ENCODE peak calls at places on chromosome 18, in ten cellular contexts. One of them, this sample, is unnamed.

GRCh38 chr18:45774065-45774521 is 50.1 kb downstream of the SLC14A1 start:
- DNase-seq in psoas muscle: no peak
- DNase-seq in body of pancreas: no peak
- DNase-seq in left ventricle myocardium inferior: no peak
- DNase-seq in GM23338: no peak
- DNase-seq in thoracic aorta: no peak
- DNase-seq in A549: no peak
- DNase-seq in breast epithelium: peak; percentile 33
- DNase-seq in gastrocnemius medialis: no peak
- DNase-seq in CD8-positive, alpha-beta T cell: no peak
- DNase-seq in this sample: no peak

GRCh38 chr18:77967071-77967470 is 717.4 kb downstream of the GALR1 start:
- DNase-seq in psoas muscle: no peak
- DNase-seq in body of pancreas: no peak
- DNase-seq in left ventricle myocardium inferior: no peak
- DNase-seq in GM23338: no peak
- DNase-seq in thoracic aorta: no peak
- DNase-seq in A549: no peak
- DNase-seq in breast epithelium: no peak
- DNase-seq in gastrocnemius medialis: no peak
- DNase-seq in CD8-positive, alpha-beta T cell: no peak
- DNase-seq in this sample: no peak

GRCh38 chr18:64546451-64546850 is 397.6 kb upstream of the LINC00305 start:
- DNase-seq in psoas muscle: no peak
- DNase-seq in body of pancreas: no peak
- DNase-seq in left ventricle myocardium inferior: no peak
- DNase-seq in GM23338: no peak
- DNase-seq in thoracic aorta: no peak
- DNase-seq in A549: no peak
- DNase-seq in breast epithelium: no peak
- DNase-seq in gastrocnemius medialis: no peak
- DNase-seq in CD8-positive, alpha-beta T cell: no peak
- DNase-seq in this sample: no peak

GRCh38 chr18:75896865-75897264 is 469.4 kb upstream of the SMIM21 start:
- DNase-seq in psoas muscle: no peak
- DNase-seq in body of pancreas: peak; percentile 18
- DNase-seq in left ventricle myocardium inferior: no peak
- DNase-seq in GM23338: peak; percentile 28
- DNase-seq in thoracic aorta: no peak
- DNase-seq in A549: peak; percentile 35
- DNase-seq in breast epithelium: no peak
- DNase-seq in gastrocnemius medialis: no peak
- DNase-seq in CD8-positive, alpha-beta T cell: no peak
- DNase-seq in this sample: peak; percentile 12

GRCh38 chr18:62386091-62386490 is 61.0 kb downstream of the TNFRSF11A start:
- DNase-seq in psoas muscle: no peak
- DNase-seq in body of pancreas: no peak
- DNase-seq in left ventricle myocardium inferior: no peak
- DNase-seq in GM23338: peak; percentile 32
- DNase-seq in thoracic aorta: no peak
- DNase-seq in A549: no peak
- DNase-seq in breast epithelium: no peak
- DNase-seq in gastrocnemius medialis: no peak
- DNase-seq in CD8-positive, alpha-beta T cell: no peak
- DNase-seq in this sample: no peak

GRCh38 chr18:33210575-33211189 is 229.8 kb downstream of the CCDC178 start:
- DNase-seq in psoas muscle: no peak
- DNase-seq in body of pancreas: no peak
- DNase-seq in left ventricle myocardium inferior: no peak
- DNase-seq in GM23338: peak; percentile 81
- DNase-seq in thoracic aorta: no peak
- DNase-seq in A549: no peak
- DNase-seq in breast epithelium: no peak
- DNase-seq in gastrocnemius medialis: no peak
- DNase-seq in CD8-positive, alpha-beta T cell: no peak
- DNase-seq in this sample: no peak

GRCh38 chr18:58398648-58399398 is 230.1 kb downstream of the ALPK2 start:
- DNase-seq in psoas muscle: no peak
- DNase-seq in body of pancreas: no peak
- DNase-seq in left ventricle myocardium inferior: no peak
- DNase-seq in GM23338: no peak
- DNase-seq in thoracic aorta: no peak
- DNase-seq in A549: no peak
- DNase-seq in breast epithelium: no peak
- DNase-seq in gastrocnemius medialis: no peak
- DNase-seq in CD8-positive, alpha-beta T cell: no peak
- DNase-seq in this sample: peak; percentile 55

GRCh38 chr18:5546660-5547059 is 2.9 kb upstream of the EPB41L3 start:
- DNase-seq in psoas muscle: no peak
- DNase-seq in body of pancreas: peak; percentile 13
- DNase-seq in left ventricle myocardium inferior: no peak
- DNase-seq in GM23338: peak; percentile 80
- DNase-seq in thoracic aorta: no peak
- DNase-seq in A549: no peak
- DNase-seq in breast epithelium: no peak
- DNase-seq in gastrocnemius medialis: no peak
- DNase-seq in CD8-positive, alpha-beta T cell: no peak
- DNase-seq in this sample: no peak

GRCh38 chr18:57084331-57085298 is 62.3 kb upstream of the BOD1L2 start:
- DNase-seq in psoas muscle: no peak
- DNase-seq in body of pancreas: no peak
- DNase-seq in left ventricle myocardium inferior: no peak
- DNase-seq in GM23338: no peak
- DNase-seq in thoracic aorta: no peak
- DNase-seq in A549: no peak
- DNase-seq in breast epithelium: no peak
- DNase-seq in gastrocnemius medialis: no peak
- DNase-seq in CD8-positive, alpha-beta T cell: no peak
- DNase-seq in this sample: no peak

GRCh38 chr18:34543940-34544339 is 166.2 kb upstream of the DTNA start:
- DNase-seq in psoas muscle: no peak
- DNase-seq in body of pancreas: no peak
- DNase-seq in left ventricle myocardium inferior: no peak
- DNase-seq in GM23338: no peak
- DNase-seq in thoracic aorta: no peak
- DNase-seq in A549: no peak
- DNase-seq in breast epithelium: no peak
- DNase-seq in gastrocnemius medialis: no peak
- DNase-seq in CD8-positive, alpha-beta T cell: no peak
- DNase-seq in this sample: no peak

GRCh38 chr18:21550510-21550970 is 50.0 kb downstream of the ESCO1 start:
- DNase-seq in psoas muscle: no peak
- DNase-seq in body of pancreas: no peak
- DNase-seq in left ventricle myocardium inferior: no peak
- DNase-seq in GM23338: no peak
- DNase-seq in thoracic aorta: no peak
- DNase-seq in A549: no peak
- DNase-seq in breast epithelium: no peak
- DNase-seq in gastrocnemius medialis: no peak
- DNase-seq in CD8-positive, alpha-beta T cell: no peak
- DNase-seq in this sample: no peak

DNA sequence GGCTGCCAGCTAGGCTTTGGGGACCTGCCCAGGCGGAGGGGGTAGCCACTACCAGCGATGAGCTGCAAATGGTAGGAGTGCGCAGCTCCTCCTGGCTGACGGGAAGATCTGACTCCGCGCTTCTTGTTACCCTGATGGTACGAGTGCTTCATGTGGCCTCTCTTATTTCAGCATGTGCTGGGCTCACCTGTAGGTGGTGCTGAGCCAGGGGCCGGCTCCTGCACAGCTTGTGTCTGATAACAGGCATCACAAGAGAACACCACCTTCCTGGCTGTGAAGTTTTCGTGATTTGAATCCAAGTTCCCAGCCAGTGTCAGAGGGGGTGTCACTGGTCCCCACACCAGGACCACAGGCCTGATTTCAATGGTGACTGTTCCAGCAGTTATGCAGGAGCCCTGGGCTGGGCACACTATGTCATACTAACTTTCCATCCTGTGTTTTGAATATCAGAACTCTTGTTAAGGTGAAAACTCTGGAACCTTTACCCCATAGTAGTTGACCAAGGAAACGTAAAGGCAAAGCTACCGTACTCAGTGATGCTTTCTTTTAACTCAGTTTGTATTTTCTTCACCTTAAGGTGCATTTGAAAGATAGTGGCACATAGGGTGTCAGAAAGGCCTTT is 28.0 kb downstream of the APCDD1 start:
- DNase-seq in psoas muscle: no peak
- DNase-seq in body of pancreas: no peak
- DNase-seq in left ventricle myocardium inferior: no peak
- DNase-seq in GM23338: peak; percentile 45
- DNase-seq in thoracic aorta: no peak
- DNase-seq in A549: no peak
- DNase-seq in breast epithelium: no peak
- DNase-seq in gastrocnemius medialis: no peak
- DNase-seq in CD8-positive, alpha-beta T cell: no peak
- DNase-seq in this sample: no peak
- TF ChIP-seq CTCF in psoas muscle: no peak
- TF ChIP-seq CTCF in body of pancreas: no peak
- TF ChIP-seq CTCF in left ventricle myocardium inferior: no peak
- TF ChIP-seq CTCF in GM23338: peak; percentile 14
- TF ChIP-seq CTCF in thoracic aorta: no peak
- TF ChIP-seq CTCF in A549: no peak
- TF ChIP-seq CTCF in breast epithelium: no peak
- TF ChIP-seq CTCF in gastrocnemius medialis: no peak
- TF ChIP-seq CTCF in CD8-positive, alpha-beta T cell: no peak
- TF ChIP-seq CTCF in this sample: no peak

GRCh38 chr18:80232710-80233109 is 14.6 kb downstream of the PARD6G start:
- DNase-seq in psoas muscle: no peak
- DNase-seq in body of pancreas: no peak
- DNase-seq in left ventricle myocardium inferior: no peak
- DNase-seq in GM23338: no peak
- DNase-seq in thoracic aorta: no peak
- DNase-seq in A549: no peak
- DNase-seq in breast epithelium: no peak
- DNase-seq in gastrocnemius medialis: no peak
- DNase-seq in CD8-positive, alpha-beta T cell: no peak
- DNase-seq in this sample: no peak

GRCh38 chr18:80231616-80232015 is 15.7 kb downstream of the PARD6G start:
- DNase-seq in psoas muscle: no peak
- DNase-seq in body of pancreas: no peak
- DNase-seq in left ventricle myocardium inferior: no peak
- DNase-seq in GM23338: no peak
- DNase-seq in thoracic aorta: no peak
- DNase-seq in A549: no peak
- DNase-seq in breast epithelium: no peak
- DNase-seq in gastrocnemius medialis: no peak
- DNase-seq in CD8-positive, alpha-beta T cell: no peak
- DNase-seq in this sample: no peak

GRCh38 chr18:80229766-80230745 is 17.3 kb downstream of the PARD6G start:
- DNase-seq in psoas muscle: no peak
- DNase-seq in body of pancreas: no peak
- DNase-seq in left ventricle myocardium inferior: no peak
- DNase-seq in GM23338: no peak
- DNase-seq in thoracic aorta: no peak
- DNase-seq in A549: no peak
- DNase-seq in breast epithelium: no peak
- DNase-seq in gastrocnemius medialis: no peak
- DNase-seq in CD8-positive, alpha-beta T cell: no peak
- DNase-seq in this sample: no peak

GRCh38 chr18:80232030-80232429 is 15.3 kb downstream of the PARD6G start:
- DNase-seq in psoas muscle: no peak
- DNase-seq in body of pancreas: no peak
- DNase-seq in left ventricle myocardium inferior: no peak
- DNase-seq in GM23338: no peak
- DNase-seq in thoracic aorta: no peak
- DNase-seq in A549: no peak
- DNase-seq in breast epithelium: no peak
- DNase-seq in gastrocnemius medialis: no peak
- DNase-seq in CD8-positive, alpha-beta T cell: no peak
- DNase-seq in this sample: no peak

DNA sequence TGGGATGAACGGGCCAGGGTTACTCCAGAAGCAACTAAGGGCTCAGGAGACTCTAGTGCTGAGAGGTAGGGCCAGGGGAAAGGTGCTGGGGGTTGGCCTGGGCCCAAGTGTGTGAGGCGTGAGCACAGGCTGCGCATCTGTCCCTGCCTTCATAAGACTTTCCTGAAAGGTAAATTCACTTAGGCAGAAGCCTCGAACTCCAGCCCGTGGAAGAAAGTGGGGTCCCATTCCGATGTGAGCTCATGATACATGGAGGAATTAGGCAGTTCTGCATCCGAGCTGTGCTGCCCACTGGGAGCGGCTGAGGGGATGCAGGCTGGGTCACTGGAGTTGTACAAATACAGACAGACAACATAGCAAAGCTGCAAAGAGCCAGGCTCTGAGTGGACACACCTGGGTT is 16.2 kb downstream of the PARD6G start:
- DNase-seq in psoas muscle: no peak
- DNase-seq in body of pancreas: no peak
- DNase-seq in left ventricle myocardium inferior: no peak
- DNase-seq in GM23338: no peak
- DNase-seq in thoracic aorta: no peak
- DNase-seq in A549: no peak
- DNase-seq in breast epithelium: no peak
- DNase-seq in gastrocnemius medialis: no peak
- DNase-seq in CD8-positive, alpha-beta T cell: no peak
- DNase-seq in this sample: no peak
- H3K4me1 ChIP-seq in psoas muscle: no peaks in the 10 kb centered on the region
- H3K4me1 ChIP-seq in body of pancreas: no peaks in the 10 kb centered on the region
- H3K4me1 ChIP-seq in left ventricle myocardium inferior: no peaks in the 10 kb centered on the region
- H3K4me1 ChIP-seq in GM23338: no peaks in the 10 kb centered on the region
- H3K4me1 ChIP-seq in thoracic aorta: no peaks in the 10 kb centered on the region
- H3K4me1 ChIP-seq in A549: no peaks in the 10 kb centered on the region
- H3K4me1 ChIP-seq in breast epithelium: peaks cover 3% of the 10 kb centered on the region
- H3K4me1 ChIP-seq in gastrocnemius medialis: no peaks in the 10 kb centered on the region
- H3K4me1 ChIP-seq in CD8-positive, alpha-beta T cell: no peaks in the 10 kb centered on the region
- H3K4me1 ChIP-seq in this sample: no peaks in the 10 kb centered on the region

GRCh38 chr18:74489631-74490030 is 6.5 kb upstream of the CNDP2 start:
- DNase-seq in psoas muscle: no peak
- DNase-seq in body of pancreas: no peak
- DNase-seq in left ventricle myocardium inferior: no peak
- DNase-seq in GM23338: no peak
- DNase-seq in thoracic aorta: no peak
- DNase-seq in A549: no peak
- DNase-seq in breast epithelium: no peak
- DNase-seq in gastrocnemius medialis: no peak
- DNase-seq in CD8-positive, alpha-beta T cell: no peak
- DNase-seq in this sample: no peak
- H3K4me3 ChIP-seq in psoas muscle: no peak overlapping the region
- H3K4me3 ChIP-seq in body of pancreas: no peak overlapping the region
- H3K4me3 ChIP-seq in left ventricle myocardium inferior: no peak overlapping the region
- H3K4me3 ChIP-seq in GM23338: no peak overlapping the region
- H3K4me3 ChIP-seq in thoracic aorta: no peak overlapping the region
- H3K4me3 ChIP-seq in A549: no peak overlapping the region
- H3K4me3 ChIP-seq in breast epithelium: no peak overlapping the region
- H3K4me3 ChIP-seq in gastrocnemius medialis: no peak overlapping the region
- H3K4me3 ChIP-seq in CD8-positive, alpha-beta T cell: no peak overlapping the region
- H3K4me3 ChIP-seq in this sample: no peak overlapping the region

DNA sequence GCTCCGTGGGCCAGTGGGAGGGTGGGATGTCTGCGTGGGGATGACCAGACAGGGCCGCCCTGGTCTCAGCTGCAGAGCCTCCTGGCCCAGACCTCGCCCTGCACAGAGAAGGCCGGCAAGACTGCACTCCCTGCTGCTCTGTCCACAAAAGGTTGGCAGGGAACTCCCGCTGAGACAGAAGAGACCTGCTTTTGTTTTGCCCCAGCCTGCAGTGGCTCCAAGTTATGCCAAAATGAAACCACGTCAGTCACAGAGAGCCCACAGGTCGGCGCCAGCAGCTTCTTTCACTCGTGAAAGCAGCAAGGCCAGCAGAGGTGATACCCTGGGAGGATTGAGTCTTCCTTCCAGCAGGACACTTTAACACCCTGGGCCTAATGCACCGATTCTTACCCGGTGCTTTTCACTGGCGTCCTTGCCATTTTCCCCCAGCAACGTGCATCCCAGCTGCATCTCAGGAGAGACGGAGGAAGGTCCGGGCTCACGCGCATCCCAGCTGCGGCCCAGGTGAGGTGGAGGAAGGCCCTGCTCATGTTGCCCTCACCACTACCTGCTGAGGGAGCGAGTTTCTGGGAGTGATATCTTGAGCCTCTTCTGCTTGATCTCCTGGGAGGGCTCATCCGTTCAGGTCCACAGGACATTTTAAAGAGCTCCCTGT is 22.1 kb upstream of the CTDP1 start:
- DNase-seq in psoas muscle: no peak
- DNase-seq in body of pancreas: peak; percentile 38
- DNase-seq in left ventricle myocardium inferior: no peak
- DNase-seq in GM23338: peak; percentile 72
- DNase-seq in thoracic aorta: no peak
- DNase-seq in A549: no peak
- DNase-seq in breast epithelium: peak; percentile 32
- DNase-seq in gastrocnemius medialis: no peak
- DNase-seq in CD8-positive, alpha-beta T cell: no peak
- DNase-seq in this sample: no peak
- TF ChIP-seq CTCF in psoas muscle: no peak
- TF ChIP-seq CTCF in body of pancreas: no peak
- TF ChIP-seq CTCF in left ventricle myocardium inferior: no peak
- TF ChIP-seq CTCF in GM23338: no peak
- TF ChIP-seq CTCF in thoracic aorta: no peak
- TF ChIP-seq CTCF in A549: no peak
- TF ChIP-seq CTCF in breast epithelium: no peak
- TF ChIP-seq CTCF in gastrocnemius medialis: no peak
- TF ChIP-seq CTCF in CD8-positive, alpha-beta T cell: no peak
- TF ChIP-seq CTCF in this sample: no peak